ENCODE peak calls at places on chromosome 3, in seven cellular contexts. E is mesendoderm, I is IMR-90, M is left lung, B is astrocyte, G is SJSA1, D is stomach. S is an unnamed sample.

GRCh38 chr3:195767792-195768191 is 43.9 kb downstream of the MUC4 start:
- DNase-seq in E (no peak), I (no peak), M (no peak), B (no peak), G (no peak), D (no peak), S (peak; percentile 34)

GRCh38 chr3:10162147-10162546 is 2.6 kb upstream of the IRAK2 start:
- DNase-seq in E (no peak), I (no peak), M (no peak), B (no peak), G (no peak), D (no peak), S (no peak)

GRCh38 chr3:106114848-106115247 is 246.0 kb upstream of the CBLB start:
- DNase-seq in E (no peak), I (peak; percentile 44), M (no peak), B (peak; percentile 55), G (no peak), D (no peak), S (no peak)

GRCh38 chr3:52237006-52237658 is 1.8 kb downstream of the TWF2 start:
- DNase-seq in E (no peak), I (no peak), M (peak; percentile 33), B (no peak), G (no peak), D (no peak), S (no peak)

GRCh38 chr3:24042174-24042878 is 97.2 kb downstream of the NR1D2 start:
- DNase-seq in E (no peak), I (peak; percentile 58), M (no peak), B (no peak), G (peak; percentile 44), D (no peak), S (no peak)

GRCh38 chr3:160180581-160181216 is 44.5 kb upstream of the C3orf80 start:
- DNase-seq in E (peak; percentile 30), I (no peak), M (no peak), B (peak; percentile 85), G (no peak), D (no peak), S (peak; percentile 27)

GRCh38 chr3:179037361-179037760 is 34.2 kb downstream of the ZMAT3 start:
- DNase-seq in E (peak; percentile 19), I (peak; percentile 70), M (no peak), B (peak; percentile 95), G (peak; percentile 79), D (no peak), S (no peak)

GRCh38 chr3:95926904-95927501 is 887.4 kb upstream of the EPHA6 start:
- DNase-seq in E (peak; percentile 92), I (no peak), M (no peak), B (no peak), G (no peak), D (no peak), S (peak; percentile 22)

DNA sequence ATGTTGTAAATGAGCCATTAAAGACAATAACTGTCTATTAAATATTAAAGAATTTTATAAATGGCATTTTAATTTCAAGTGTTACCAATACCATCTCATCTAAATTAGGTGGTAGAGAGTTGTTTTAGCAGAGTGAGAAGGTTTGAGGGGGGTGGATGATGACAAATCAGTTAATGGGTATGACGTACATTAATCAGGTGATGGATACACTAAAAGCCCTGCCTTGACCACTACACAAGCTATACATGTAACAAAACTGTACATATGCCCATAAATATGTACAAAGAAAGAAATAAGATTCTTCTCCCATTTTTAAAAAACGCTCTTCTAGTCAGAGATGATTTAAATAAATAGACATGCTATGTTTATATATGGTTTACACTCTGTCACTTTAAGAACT is 40.0 kb downstream of the TAFA4 start:
- DNase-seq in E (no peak), I (no peak), M (no peak), B (no peak), G (no peak), D (no peak), S (no peak)
- H3K4me3 ChIP-seq in E (no peak overlapping the region), I (no peak overlapping the region), M (no peak overlapping the region), B (no peak overlapping the region), G (no peak overlapping the region), D (no peak overlapping the region), S (no peak overlapping the region)

GRCh38 chr3:32532434-32532833 is 29.8 kb upstream of the CMTM6 start:
- DNase-seq in E (no peak), I (no peak), M (no peak), B (no peak), G (no peak), D (no peak), S (no peak)
- H3K36me3 ChIP-seq in E (no peaks in the 10 kb centered on the region), I (peaks cover 15% of the 10 kb centered on the region), M (no peaks in the 10 kb centered on the region), B (peaks cover 24% of the 10 kb centered on the region), G (peaks cover 35% of the 10 kb centered on the region), D (peaks cover 61% of the 10 kb centered on the region), S (peaks cover 7% of the 10 kb centered on the region)

GRCh38 chr3:158104346-158105020 is 1.7 kb downstream of the SHOX2 start:
- DNase-seq in E (no peak), I (no peak), M (no peak), B (no peak), G (no peak), D (no peak), S (no peak)

GRCh38 chr3:158103956-158104338 is 2.3 kb downstream of the SHOX2 start:
- DNase-seq in E (peak; percentile 57), I (no peak), M (no peak), B (no peak), G (no peak), D (no peak), S (peak; percentile 62)

GRCh38 chr3:158106773-158107461 is 697 bp upstream of the SHOX2 start:
- DNase-seq in E (peak; percentile 80), I (no peak), M (no peak), B (no peak), G (no peak), D (no peak), S (peak; percentile 65)

GRCh38 chr3:158105710-158106438 is at the start of gene SHOX2:
- DNase-seq in E (peak; percentile 70), I (peak; percentile 46), M (peak; percentile 37), B (no peak), G (peak; percentile 60), D (peak; percentile 28), S (peak; percentile 81)

DNA sequence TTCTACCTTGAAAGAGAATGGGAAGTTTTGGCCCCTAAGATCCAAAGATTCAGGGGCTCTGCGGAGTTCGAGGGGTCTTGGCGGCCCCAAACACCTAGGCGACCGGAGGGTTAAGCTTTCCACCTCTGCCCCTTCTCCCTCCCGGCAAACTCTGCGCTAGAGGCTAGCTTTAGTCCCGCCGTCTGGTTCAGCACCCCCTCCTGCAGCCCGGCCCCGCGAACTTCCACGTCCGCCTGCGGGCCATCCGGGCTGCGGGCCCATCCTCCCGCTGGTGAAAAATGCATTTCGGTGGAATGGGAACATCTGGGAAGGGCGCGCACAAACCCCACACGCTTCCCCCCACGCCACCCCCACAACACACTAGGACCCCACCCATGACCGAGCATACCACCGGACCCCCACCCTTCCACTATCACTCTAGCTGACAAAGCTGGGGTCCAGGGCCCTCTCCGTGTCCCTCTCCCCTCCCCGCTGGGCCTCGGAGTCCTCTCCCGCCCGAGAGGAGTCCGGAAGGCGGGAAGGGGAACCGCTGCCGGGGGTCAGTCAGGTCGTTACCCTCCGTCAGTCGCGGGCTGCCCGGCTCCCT is 1.0 kb downstream of the SHOX2 start:
- DNase-seq in E (peak; percentile 37), I (no peak), M (no peak), B (no peak), G (no peak), D (no peak), S (peak; percentile 74)
- H3K4me3 ChIP-seq in E (peak overlapping the region; percentile 35), I (peak overlapping the region; percentile 64), M (no peak overlapping the region), B (no peak overlapping the region), G (peak overlapping the region; percentile 82), D (peak overlapping the region; percentile 48), S (peak overlapping the region; percentile 42)

DNA sequence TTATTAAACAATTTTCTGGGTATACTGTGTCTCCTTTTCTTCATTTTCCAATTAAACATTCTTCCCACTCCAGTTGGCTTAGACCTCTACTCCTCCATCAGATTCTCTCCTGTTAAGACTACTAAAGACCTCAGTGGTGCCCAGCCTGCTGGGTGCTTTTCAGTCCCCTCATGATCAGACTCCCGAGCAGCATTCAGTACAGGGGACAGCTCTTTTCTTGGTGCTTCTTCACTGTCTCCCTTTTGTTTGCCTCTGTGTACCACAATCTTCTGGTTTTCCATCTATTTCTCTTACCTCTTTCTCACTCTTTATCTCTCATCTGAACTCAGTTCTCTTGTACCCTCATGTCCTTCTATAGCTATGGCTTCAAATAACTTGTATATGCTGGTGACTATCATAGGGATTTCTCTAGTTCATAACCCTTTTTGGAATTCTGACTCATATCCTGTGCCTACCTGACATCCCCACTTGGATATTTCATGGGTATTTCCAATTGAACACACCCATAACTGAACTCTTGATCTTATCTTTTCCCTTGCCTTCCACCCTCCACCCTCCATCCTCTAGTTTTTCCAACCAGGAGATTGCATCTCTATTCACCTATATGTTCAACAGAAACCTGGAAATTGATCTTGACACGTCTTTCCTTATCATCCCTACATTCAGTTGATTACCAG is 55.6 kb upstream of the ABHD10 start:
- DNase-seq in E (no peak), I (peak; percentile 22), M (no peak), B (no peak), G (peak; percentile 26), D (no peak), S (no peak)
- H3K36me3 ChIP-seq in E (peaks cover 4% of the 10 kb centered on the region), I (peaks cover 21% of the 10 kb centered on the region), M (no peaks in the 10 kb centered on the region), B (peaks cover 55% of the 10 kb centered on the region), G (peaks cover 76% of the 10 kb centered on the region), D (peaks cover 40% of the 10 kb centered on the region), S (no peaks in the 10 kb centered on the region)

GRCh38 chr3:22960326-22960984 is 242.7 kb upstream of the UBE2E2 start:
- DNase-seq in E (peak; percentile 31), I (peak; percentile 26), M (no peak), B (peak; percentile 3), G (peak; percentile 26), D (peak; percentile 68), S (no peak)
- H3K4me3 ChIP-seq in E (no peak overlapping the region), I (no peak overlapping the region), M (no peak overlapping the region), B (no peak overlapping the region), G (no peak overlapping the region), D (no peak overlapping the region), S (no peak overlapping the region)

DNA sequence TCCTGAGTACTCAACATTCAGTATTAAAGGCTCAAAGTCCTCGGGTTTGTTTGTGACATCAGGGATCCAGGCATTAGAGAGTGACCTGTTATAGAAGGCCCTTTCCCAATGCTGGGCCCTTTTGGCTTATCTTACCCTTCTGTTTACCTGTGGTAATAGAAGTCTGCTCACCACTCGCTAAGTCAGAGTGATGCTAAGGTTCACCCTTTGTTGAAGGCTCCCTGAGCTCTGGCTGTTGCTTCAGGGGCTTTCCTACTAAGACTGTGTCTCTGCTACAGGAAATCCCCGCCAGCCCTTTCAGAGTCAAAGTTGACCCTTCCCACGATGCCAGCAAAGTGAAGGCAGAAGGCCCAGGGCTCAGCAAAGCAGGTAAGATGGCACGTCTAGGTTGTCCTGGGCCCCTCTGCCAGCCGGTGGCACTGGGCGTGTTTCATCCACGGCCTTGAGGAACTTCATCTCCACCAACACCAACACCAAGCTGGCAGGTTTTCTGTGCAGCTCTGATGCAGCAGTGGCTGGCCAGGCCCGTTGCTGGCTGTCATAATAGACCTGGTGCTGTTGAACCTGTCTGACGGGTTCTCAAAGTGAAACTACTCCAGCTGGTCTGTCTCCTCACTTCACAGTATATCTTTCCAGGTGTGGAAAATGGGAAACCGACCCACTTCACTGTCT is 99.1 kb downstream of the DNASE1L3 start:
- DNase-seq in E (no peak), I (no peak), M (peak; percentile 73), B (no peak), G (no peak), D (peak; percentile 91), S (no peak)
- H3K36me3 ChIP-seq in E (peaks cover 5% of the 10 kb centered on the region), I (peaks cover 73% of the 10 kb centered on the region), M (no peaks in the 10 kb centered on the region), B (peaks cover 60% of the 10 kb centered on the region), G (peaks cover 98% of the 10 kb centered on the region), D (peaks cover 85% of the 10 kb centered on the region), S (peaks cover 46% of the 10 kb centered on the region)